ENCODE peak calls at places on chromosomes 7 and 10, in eight cellular contexts. U is nucleus accumbens, P is amygdala, E is A549, W is fibroblast of the conjunctiva, C is ecto neural progenitor cell, Y is memory B cell, L is astrocyte of the spinal cord. M is an unnamed sample.

GRCh38 chr7:64877714-64878610 is 25.1 kb upstream of the ZNF273 start:
- DNase-seq in C (no peak), E (no peak), W (no peak), U (no peak), P (no peak), L (no peak), Y (peak; percentile 1), M (no peak)

GRCh38 chr7:7851381-7851780 is 117.2 kb upstream of the GLCCI1 start:
- DNase-seq in U (no peak), C (no peak), L (peak; percentile 24), E (no peak), P (no peak), W (no peak), Y (no peak), M (no peak)

GRCh38 chr7:568681-569035 is 49.0 kb upstream of the PDGFA start:
- DNase-seq in C (no peak), E (no peak), Y (no peak), U (no peak), W (no peak), P (no peak), L (no peak), M (no peak)

GRCh38 chr10:132555648-132556575 is 18.3 kb downstream of the INPP5A start:
- DNase-seq in C (no peak), L (no peak), W (no peak), P (no peak), E (no peak), Y (peak; percentile 62), U (no peak), M (no peak)

GRCh38 chr7:112798199-112799159 is 8.3 kb upstream of the TMEM168 start:
- DNase-seq in Y (no peak), P (no peak), L (no peak), C (no peak), U (no peak), W (no peak), E (no peak), M (no peak)

GRCh38 chr10:4051011-4051407 is 266.0 kb upstream of the KLF6 start:
- DNase-seq in U (no peak), P (no peak), Y (no peak), E (no peak), L (peak; percentile 25), C (no peak), W (no peak), M (no peak)

GRCh38 chr7:143304938-143305337 is 11.0 kb upstream of the CLCN1 start:
- DNase-seq in C (no peak), P (no peak), E (no peak), L (no peak), U (no peak), Y (no peak), W (no peak), M (no peak)

GRCh38 chr10:29703276-29703675 is 68.5 kb upstream of the SVIL start:
- DNase-seq in P (no peak), Y (no peak), E (no peak), U (no peak), L (no peak), W (no peak), C (no peak), M (no peak)

GRCh38 chr7:128830231-128831177 is at the start of gene FLNC:
- DNase-seq in P (no peak), E (no peak), C (peak; percentile 68), Y (peak; percentile 54), L (peak; percentile 80), U (no peak), W (peak; percentile 41), M (no peak)

GRCh38 chr10:129888784-129889616 is 75.1 kb downstream of the EBF3 start:
- DNase-seq in C (peak; percentile 88), P (no peak), U (no peak), W (no peak), E (peak; percentile 42), Y (peak; percentile 13), L (no peak), M (no peak)

GRCh38 chr7:86904949-86905834 is 154.3 kb downstream of the ELAPOR2 start:
- DNase-seq in U (no peak), P (no peak), Y (no peak), L (peak; percentile 24), E (peak; percentile 42), C (no peak), W (peak; percentile 12), M (peak; percentile 3)

GRCh38 chr7:31307941-31308340 is 32.6 kb downstream of the NEUROD6 start:
- DNase-seq in P (no peak), L (no peak), W (no peak), E (no peak), Y (no peak), C (no peak), U (no peak), M (no peak)

GRCh38 chr7:130154131-130154500 is 51.1 kb downstream of the TMEM209 start:
- DNase-seq in Y (no peak), W (no peak), C (no peak), P (no peak), E (no peak), L (no peak), U (no peak), M (no peak)

GRCh38 chr10:88459523-88459922 is 123.6 kb downstream of the RNLS start:
- DNase-seq in P (no peak), Y (no peak), W (no peak), L (no peak), U (no peak), E (no peak), C (no peak), M (no peak)

GRCh38 chr7:107946451-107946850 is 55.5 kb downstream of the DLD start:
- DNase-seq in U (no peak), P (no peak), W (no peak), L (peak; percentile 48), C (no peak), Y (no peak), E (no peak), M (no peak)

GRCh38 chr10:49606981-49607535 is 3.1 kb upstream of the SLC18A3 start:
- DNase-seq in C (peak; percentile 91), L (peak; percentile 79), P (no peak), U (no peak), E (peak; percentile 34), W (peak; percentile 20), Y (peak; percentile 67), M (peak; percentile 0)

GRCh38 chr7:47580811-47581331 is 1.0 kb downstream of the TNS3 start:
- DNase-seq in L (no peak), U (no peak), Y (no peak), C (peak; percentile 61), P (no peak), W (no peak), E (peak; percentile 64), M (no peak)

GRCh38 chr7:125423444-125424155 is 494.0 kb upstream of the POT1 start:
- DNase-seq in W (peak; percentile 1), C (no peak), L (peak; percentile 74), P (no peak), U (no peak), E (no peak), Y (no peak), M (no peak)

GRCh38 chr7:100585511-100586265 is at the start of gene LRCH4:
- DNase-seq in W (no peak), C (no peak), Y (peak; percentile 92), L (no peak), U (no peak), E (peak; percentile 42), P (no peak), M (no peak)

GRCh38 chr10:125120046-125120710 is 40.2 kb downstream of the CTBP2 start:
- DNase-seq in Y (no peak), P (no peak), E (peak; percentile 79), L (peak; percentile 53), U (no peak), C (no peak), W (no peak), M (no peak)

GRCh38 chr10:78353636-78354035 is 320.0 kb downstream of the RPS24 start:
- DNase-seq in C (no peak), L (no peak), E (no peak), U (no peak), W (no peak), P (no peak), Y (no peak), M (no peak)

GRCh38 chr7:51135576-51135975 is 181.0 kb downstream of the COBL start:
- DNase-seq in W (no peak), L (no peak), E (no peak), C (no peak), U (no peak), Y (no peak), P (no peak), M (no peak)

GRCh38 chr7:78018541-78019456 is 220.2 kb downstream of the PHTF2 start:
- DNase-seq in U (no peak), P (no peak), W (peak; percentile 33), Y (peak; percentile 21), E (peak; percentile 27), L (peak; percentile 45), C (peak; percentile 57), M (peak; percentile 5)

GRCh38 chr7:73769481-73770001 is 529 bp downstream of the CLDN3 start:
- DNase-seq in C (peak; percentile 54), U (no peak), L (no peak), E (no peak), W (no peak), P (no peak), Y (no peak), M (no peak)

GRCh38 chr10:72665925-72666324 is 26.0 kb upstream of the MCU start:
- DNase-seq in Y (no peak), P (no peak), E (peak; percentile 43), L (no peak), U (no peak), W (no peak), C (no peak), M (no peak)

GRCh38 chr7:131880078-131880477 is 323.6 kb upstream of the PODXL start:
- DNase-seq in P (no peak), W (no peak), C (no peak), U (no peak), Y (no peak), E (no peak), L (no peak), M (no peak)

GRCh38 chr7:73353243-73353642 is 25.3 kb downstream of the FKBP6 start:
- DNase-seq in Y (no peak), W (no peak), U (no peak), E (no peak), P (no peak), C (no peak), L (no peak), M (no peak)

GRCh38 chr7:139918488-139918887 is 89.4 kb downstream of the TBXAS1 start:
- DNase-seq in L (no peak), W (no peak), Y (no peak), P (no peak), C (no peak), E (no peak), U (no peak), M (no peak)

GRCh38 chr10:95578619-95579018 is 17.4 kb upstream of the SORBS1 start:
- DNase-seq in U (no peak), E (no peak), Y (no peak), C (no peak), L (no peak), W (no peak), P (no peak), M (no peak)

GRCh38 chr7:74554178-74554577 is 100.5 kb downstream of the GTF2IRD1 start:
- DNase-seq in C (no peak), Y (no peak), W (no peak), L (no peak), P (no peak), E (no peak), U (no peak), M (no peak)

GRCh38 chr7:130896051-130896881 is 162.3 kb upstream of the KLF14 start:
- DNase-seq in W (no peak), L (no peak), P (no peak), C (no peak), U (no peak), E (peak; percentile 60), Y (no peak), M (no peak)

GRCh38 chr7:20597339-20597738 is 18.1 kb upstream of the ABCB5 start:
- DNase-seq in E (no peak), U (no peak), W (no peak), C (no peak), Y (no peak), L (no peak), P (no peak), M (no peak)

GRCh38 chr10:52308251-52309031 is 5.6 kb upstream of the DKK1 start:
- DNase-seq in W (peak; percentile 78), C (peak; percentile 83), E (peak; percentile 80), Y (peak; percentile 26), L (peak; percentile 82), P (peak; percentile 47), U (no peak), M (peak; percentile 51)

GRCh38 chr7:13144622-13145021 is 457.2 kb downstream of the ARL4A start:
- DNase-seq in P (no peak), W (no peak), Y (no peak), L (peak; percentile 50), E (no peak), C (no peak), U (no peak), M (no peak)

M was measured in hippocampal formation.